ENCODE peak calls at places on chromosomes 5 and 9, in nine cellular contexts. One of them, this sample, is unnamed.

GRCh38 chr5:172149073-172149472 is 39.0 kb downstream of the STK10 start:
- DNase-seq in NCI-H146: no peak
- DNase-seq in stimulated activated CD8-positive, alpha-beta memory T cell treated with anti-CD3 and anti-CD28 coated beads, Interleukin-15, amount 100 ng/mL, for 4 hours: no peak
- DNase-seq in pulmonary artery endothelial cell: no peak
- DNase-seq in activated effector memory CD4-positive, alpha-beta T cell treated with Interleukin-2 at 50 U/mL for 16 hours: no peak
- DNase-seq in astrocyte: peak
- DNase-seq in cardiac fibroblast: peak
- DNase-seq in KG1: no peak
- DNase-seq in EH: peak
- DNase-seq in this sample: no peak

GRCh38 chr9:6714176-6714575 is 43.6 kb upstream of the KDM4C start:
- DNase-seq in NCI-H146: no peak
- DNase-seq in stimulated activated CD8-positive, alpha-beta memory T cell treated with anti-CD3 and anti-CD28 coated beads, Interleukin-15, amount 100 ng/mL, for 4 hours: no peak
- DNase-seq in pulmonary artery endothelial cell: no peak
- DNase-seq in activated effector memory CD4-positive, alpha-beta T cell treated with Interleukin-2 at 50 U/mL for 16 hours: no peak
- DNase-seq in astrocyte: no peak
- DNase-seq in cardiac fibroblast: no peak
- DNase-seq in KG1: no peak
- DNase-seq in EH: no peak
- DNase-seq in this sample: no peak

GRCh38 chr9:131160416-131161112 is 35.2 kb downstream of the NUP214 start:
- DNase-seq in NCI-H146: no peak
- DNase-seq in stimulated activated CD8-positive, alpha-beta memory T cell treated with anti-CD3 and anti-CD28 coated beads, Interleukin-15, amount 100 ng/mL, for 4 hours: no peak
- DNase-seq in pulmonary artery endothelial cell: no peak
- DNase-seq in activated effector memory CD4-positive, alpha-beta T cell treated with Interleukin-2 at 50 U/mL for 16 hours: no peak
- DNase-seq in astrocyte: no peak
- DNase-seq in cardiac fibroblast: no peak
- DNase-seq in KG1: no peak
- DNase-seq in EH: no peak
- DNase-seq in this sample: peak

GRCh38 chr9:102273952-102274351 is 535.5 kb upstream of the GRIN3A start:
- DNase-seq in NCI-H146: no peak
- DNase-seq in stimulated activated CD8-positive, alpha-beta memory T cell treated with anti-CD3 and anti-CD28 coated beads, Interleukin-15, amount 100 ng/mL, for 4 hours: no peak
- DNase-seq in pulmonary artery endothelial cell: no peak
- DNase-seq in activated effector memory CD4-positive, alpha-beta T cell treated with Interleukin-2 at 50 U/mL for 16 hours: no peak
- DNase-seq in astrocyte: no peak
- DNase-seq in cardiac fibroblast: no peak
- DNase-seq in KG1: no peak
- DNase-seq in EH: no peak
- DNase-seq in this sample: peak

GRCh38 chr9:125457357-125457756 is 195.7 kb downstream of the GAPVD1 start:
- DNase-seq in NCI-H146: no peak
- DNase-seq in stimulated activated CD8-positive, alpha-beta memory T cell treated with anti-CD3 and anti-CD28 coated beads, Interleukin-15, amount 100 ng/mL, for 4 hours: no peak
- DNase-seq in pulmonary artery endothelial cell: no peak
- DNase-seq in activated effector memory CD4-positive, alpha-beta T cell treated with Interleukin-2 at 50 U/mL for 16 hours: no peak
- DNase-seq in astrocyte: no peak
- DNase-seq in cardiac fibroblast: no peak
- DNase-seq in KG1: no peak
- DNase-seq in EH: no peak
- DNase-seq in this sample: no peak

GRCh38 chr9:105318729-105319513 is 74.5 kb downstream of the SLC44A1 start:
- DNase-seq in NCI-H146: no peak
- DNase-seq in stimulated activated CD8-positive, alpha-beta memory T cell treated with anti-CD3 and anti-CD28 coated beads, Interleukin-15, amount 100 ng/mL, for 4 hours: no peak
- DNase-seq in pulmonary artery endothelial cell: no peak
- DNase-seq in activated effector memory CD4-positive, alpha-beta T cell treated with Interleukin-2 at 50 U/mL for 16 hours: no peak
- DNase-seq in astrocyte: no peak
- DNase-seq in cardiac fibroblast: no peak
- DNase-seq in KG1: no peak
- DNase-seq in EH: no peak
- DNase-seq in this sample: peak

GRCh38 chr5:153661897-153662296 is 171.4 kb downstream of the GRIA1 start:
- DNase-seq in NCI-H146: no peak
- DNase-seq in stimulated activated CD8-positive, alpha-beta memory T cell treated with anti-CD3 and anti-CD28 coated beads, Interleukin-15, amount 100 ng/mL, for 4 hours: no peak
- DNase-seq in pulmonary artery endothelial cell: no peak
- DNase-seq in activated effector memory CD4-positive, alpha-beta T cell treated with Interleukin-2 at 50 U/mL for 16 hours: no peak
- DNase-seq in astrocyte: no peak
- DNase-seq in cardiac fibroblast: no peak
- DNase-seq in KG1: no peak
- DNase-seq in EH: no peak
- DNase-seq in this sample: no peak

GRCh38 chr9:35905912-35906679 is at the start of gene HRCT1:
- DNase-seq in NCI-H146: peak
- DNase-seq in stimulated activated CD8-positive, alpha-beta memory T cell treated with anti-CD3 and anti-CD28 coated beads, Interleukin-15, amount 100 ng/mL, for 4 hours: no peak
- DNase-seq in pulmonary artery endothelial cell: peak
- DNase-seq in activated effector memory CD4-positive, alpha-beta T cell treated with Interleukin-2 at 50 U/mL for 16 hours: no peak
- DNase-seq in astrocyte: peak
- DNase-seq in cardiac fibroblast: peak
- DNase-seq in KG1: no peak
- DNase-seq in EH: peak
- DNase-seq in this sample: peak

GRCh38 chr5:31172881-31173280 is 20.6 kb upstream of the CDH6 start:
- DNase-seq in NCI-H146: no peak
- DNase-seq in stimulated activated CD8-positive, alpha-beta memory T cell treated with anti-CD3 and anti-CD28 coated beads, Interleukin-15, amount 100 ng/mL, for 4 hours: no peak
- DNase-seq in pulmonary artery endothelial cell: no peak
- DNase-seq in activated effector memory CD4-positive, alpha-beta T cell treated with Interleukin-2 at 50 U/mL for 16 hours: no peak
- DNase-seq in astrocyte: no peak
- DNase-seq in cardiac fibroblast: no peak
- DNase-seq in KG1: no peak
- DNase-seq in EH: no peak
- DNase-seq in this sample: peak

GRCh38 chr9:122364783-122365150 is 6.1 kb upstream of the PTGS1 start:
- DNase-seq in NCI-H146: no peak
- DNase-seq in stimulated activated CD8-positive, alpha-beta memory T cell treated with anti-CD3 and anti-CD28 coated beads, Interleukin-15, amount 100 ng/mL, for 4 hours: no peak
- DNase-seq in pulmonary artery endothelial cell: no peak
- DNase-seq in activated effector memory CD4-positive, alpha-beta T cell treated with Interleukin-2 at 50 U/mL for 16 hours: no peak
- DNase-seq in astrocyte: no peak
- DNase-seq in cardiac fibroblast: peak
- DNase-seq in KG1: no peak
- DNase-seq in EH: peak
- DNase-seq in this sample: no peak

GRCh38 chr5:98296426-98296825 is 477.0 kb upstream of the RGMB start:
- DNase-seq in NCI-H146: no peak
- DNase-seq in stimulated activated CD8-positive, alpha-beta memory T cell treated with anti-CD3 and anti-CD28 coated beads, Interleukin-15, amount 100 ng/mL, for 4 hours: no peak
- DNase-seq in pulmonary artery endothelial cell: no peak
- DNase-seq in activated effector memory CD4-positive, alpha-beta T cell treated with Interleukin-2 at 50 U/mL for 16 hours: no peak
- DNase-seq in astrocyte: peak
- DNase-seq in cardiac fibroblast: peak
- DNase-seq in KG1: no peak
- DNase-seq in EH: peak
- DNase-seq in this sample: peak

GRCh38 chr9:38119570-38119969 is 50.5 kb upstream of the SHB start:
- DNase-seq in NCI-H146: peak
- DNase-seq in stimulated activated CD8-positive, alpha-beta memory T cell treated with anti-CD3 and anti-CD28 coated beads, Interleukin-15, amount 100 ng/mL, for 4 hours: no peak
- DNase-seq in pulmonary artery endothelial cell: no peak
- DNase-seq in activated effector memory CD4-positive, alpha-beta T cell treated with Interleukin-2 at 50 U/mL for 16 hours: no peak
- DNase-seq in astrocyte: no peak
- DNase-seq in cardiac fibroblast: no peak
- DNase-seq in KG1: no peak
- DNase-seq in EH: no peak
- DNase-seq in this sample: no peak

GRCh38 chr9:84436386-84437114 is 96.0 kb upstream of the SLC28A3 start:
- DNase-seq in NCI-H146: no peak
- DNase-seq in stimulated activated CD8-positive, alpha-beta memory T cell treated with anti-CD3 and anti-CD28 coated beads, Interleukin-15, amount 100 ng/mL, for 4 hours: no peak
- DNase-seq in pulmonary artery endothelial cell: no peak
- DNase-seq in activated effector memory CD4-positive, alpha-beta T cell treated with Interleukin-2 at 50 U/mL for 16 hours: no peak
- DNase-seq in astrocyte: no peak
- DNase-seq in cardiac fibroblast: peak
- DNase-seq in KG1: no peak
- DNase-seq in EH: no peak
- DNase-seq in this sample: no peak

GRCh38 chr5:84191296-84191695 is 193.4 kb downstream of the EDIL3 start:
- DNase-seq in NCI-H146: peak
- DNase-seq in stimulated activated CD8-positive, alpha-beta memory T cell treated with anti-CD3 and anti-CD28 coated beads, Interleukin-15, amount 100 ng/mL, for 4 hours: no peak
- DNase-seq in pulmonary artery endothelial cell: no peak
- DNase-seq in activated effector memory CD4-positive, alpha-beta T cell treated with Interleukin-2 at 50 U/mL for 16 hours: no peak
- DNase-seq in astrocyte: peak
- DNase-seq in cardiac fibroblast: peak
- DNase-seq in KG1: no peak
- DNase-seq in EH: no peak
- DNase-seq in this sample: no peak